ENCODE peak calls at places on chromosomes 2 and 18, in nine cellular contexts. One of them, this sample, is unnamed. For H3K4me1, the result is how much of the 10 kb centered on the place peaks cover.

GRCh38 chr18:74489631-74490030 is 6.5 kb upstream of the CNDP2 start:
- DNase-seq in GM12878: no peak
- DNase-seq in GM23248: peak
- DNase-seq in psoas muscle: no peak
- DNase-seq in left ventricle myocardium inferior: no peak
- DNase-seq in A549: no peak
- DNase-seq in pancreas: no peak
- DNase-seq in heart left ventricle: no peak
- DNase-seq in tibial nerve: no peak
- DNase-seq in this sample: no peak

GRCh38 chr2:40279001-40279400 is 172.9 kb downstream of the SLC8A1 start:
- DNase-seq in tibial nerve: no peak
- DNase-seq in pancreas: no peak
- DNase-seq in GM23248: peak
- DNase-seq in heart left ventricle: no peak
- DNase-seq in left ventricle myocardium inferior: no peak
- DNase-seq in GM12878: no peak
- DNase-seq in A549: no peak
- DNase-seq in psoas muscle: no peak
- DNase-seq in this sample: no peak

GRCh38 chr2:233351423-233351822 is 2.9 kb upstream of the DGKD start:
- DNase-seq in A549: no peak
- DNase-seq in GM12878: no peak
- DNase-seq in tibial nerve: no peak
- DNase-seq in heart left ventricle: no peak
- DNase-seq in psoas muscle: no peak
- DNase-seq in left ventricle myocardium inferior: no peak
- DNase-seq in pancreas: no peak
- DNase-seq in GM23248: peak
- DNase-seq in this sample: no peak

GRCh38 chr18:25650201-25650941 is 298.4 kb upstream of the ZNF521 start:
- DNase-seq in A549: no peak
- DNase-seq in GM12878: no peak
- DNase-seq in psoas muscle: no peak
- DNase-seq in left ventricle myocardium inferior: no peak
- DNase-seq in GM23248: peak
- DNase-seq in heart left ventricle: no peak
- DNase-seq in pancreas: no peak
- DNase-seq in tibial nerve: no peak
- DNase-seq in this sample: no peak

GRCh38 chr2:231707625-231708049 is 688 bp upstream of the PTMA start:
- DNase-seq in left ventricle myocardium inferior: peak
- DNase-seq in tibial nerve: peak
- DNase-seq in A549: no peak
- DNase-seq in GM23248: peak
- DNase-seq in GM12878: no peak
- DNase-seq in heart left ventricle: peak
- DNase-seq in pancreas: no peak
- DNase-seq in psoas muscle: no peak
- DNase-seq in this sample: no peak

GRCh38 chr2:98608118-98608961 is at the start of the genes COA5 and UNC50:
- DNase-seq in heart left ventricle: peak
- DNase-seq in pancreas: peak
- DNase-seq in GM23248: peak
- DNase-seq in tibial nerve: peak
- DNase-seq in GM12878: peak
- DNase-seq in psoas muscle: peak
- DNase-seq in A549: peak
- DNase-seq in left ventricle myocardium inferior: peak
- DNase-seq in this sample: peak

GRCh38 chr2:216792222-216793001 is 67.5 kb downstream of the TNP1 start:
- DNase-seq in GM12878: no peak
- DNase-seq in left ventricle myocardium inferior: peak
- DNase-seq in pancreas: no peak
- DNase-seq in heart left ventricle: peak
- DNase-seq in tibial nerve: peak
- DNase-seq in psoas muscle: peak
- DNase-seq in A549: no peak
- DNase-seq in GM23248: peak
- DNase-seq in this sample: no peak

GRCh38 chr2:146414456-146414855 is 1430.4 kb upstream of the ACVR2A start:
- DNase-seq in left ventricle myocardium inferior: no peak
- DNase-seq in tibial nerve: no peak
- DNase-seq in psoas muscle: no peak
- DNase-seq in A549: no peak
- DNase-seq in heart left ventricle: no peak
- DNase-seq in GM23248: no peak
- DNase-seq in pancreas: no peak
- DNase-seq in GM12878: no peak
- DNase-seq in this sample: no peak

GRCh38 chr2:205129531-205129930 is 552.8 kb upstream of the NRP2 start:
- DNase-seq in A549: no peak
- DNase-seq in heart left ventricle: no peak
- DNase-seq in left ventricle myocardium inferior: no peak
- DNase-seq in psoas muscle: no peak
- DNase-seq in pancreas: no peak
- DNase-seq in tibial nerve: no peak
- DNase-seq in GM23248: no peak
- DNase-seq in GM12878: no peak
- DNase-seq in this sample: no peak

GRCh38 chr2:219444566-219445091 is 10.0 kb downstream of the SPEG start:
- DNase-seq in tibial nerve: no peak
- DNase-seq in psoas muscle: peak
- DNase-seq in heart left ventricle: no peak
- DNase-seq in left ventricle myocardium inferior: no peak
- DNase-seq in pancreas: no peak
- DNase-seq in GM23248: peak
- DNase-seq in A549: no peak
- DNase-seq in GM12878: no peak
- DNase-seq in this sample: no peak

GRCh38 chr18:23881778-23882177 is 132.8 kb upstream of the TTC39C start:
- DNase-seq in GM23248: no peak
- DNase-seq in pancreas: peak
- DNase-seq in GM12878: no peak
- DNase-seq in left ventricle myocardium inferior: no peak
- DNase-seq in heart left ventricle: no peak
- DNase-seq in psoas muscle: no peak
- DNase-seq in tibial nerve: no peak
- DNase-seq in A549: no peak
- DNase-seq in this sample: no peak

GRCh38 chr2:39728941-39729351 is 50.1 kb downstream of the THUMPD2 start:
- DNase-seq in left ventricle myocardium inferior: no peak
- DNase-seq in psoas muscle: peak
- DNase-seq in GM12878: no peak
- DNase-seq in A549: peak
- DNase-seq in tibial nerve: no peak
- DNase-seq in GM23248: peak
- DNase-seq in pancreas: no peak
- DNase-seq in heart left ventricle: peak
- DNase-seq in this sample: no peak

GRCh38 chr2:196293751-196294486 is 122.5 kb upstream of the STK17B start:
- DNase-seq in GM23248: peak
- DNase-seq in pancreas: no peak
- DNase-seq in left ventricle myocardium inferior: no peak
- DNase-seq in tibial nerve: no peak
- DNase-seq in psoas muscle: no peak
- DNase-seq in heart left ventricle: no peak
- DNase-seq in A549: peak
- DNase-seq in GM12878: no peak
- DNase-seq in this sample: no peak

DNA sequence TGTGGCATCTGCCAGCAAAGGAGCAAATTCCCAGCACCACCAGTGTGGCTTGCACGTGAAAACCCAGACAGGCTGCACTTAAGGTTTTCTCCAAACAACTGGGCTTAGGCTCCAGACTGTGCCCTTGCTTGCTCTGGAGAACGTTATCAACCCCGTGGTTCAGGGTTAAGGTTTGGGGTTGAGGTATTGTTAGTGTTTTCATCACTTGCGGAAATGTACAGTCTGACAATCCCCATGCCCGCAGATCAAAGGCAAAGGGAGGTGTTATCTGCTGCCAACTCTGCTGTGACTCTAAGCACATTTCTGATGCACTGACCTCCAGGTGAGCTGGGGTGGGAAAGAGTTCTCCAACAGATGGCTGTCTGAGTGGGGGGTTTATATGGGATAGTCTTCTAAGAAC is 253.5 kb upstream of the NT5C1B start:
- DNase-seq in pancreas: no peak
- DNase-seq in heart left ventricle: no peak
- DNase-seq in psoas muscle: no peak
- DNase-seq in GM12878: no peak
- DNase-seq in left ventricle myocardium inferior: no peak
- DNase-seq in GM23248: no peak
- DNase-seq in tibial nerve: no peak
- DNase-seq in A549: no peak
- DNase-seq in this sample: no peak
- H3K27ac ChIP-seq in pancreas: no peak
- H3K27ac ChIP-seq in heart left ventricle: no peak
- H3K27ac ChIP-seq in psoas muscle: no peak
- H3K27ac ChIP-seq in GM12878: no peak
- H3K27ac ChIP-seq in left ventricle myocardium inferior: no peak
- H3K27ac ChIP-seq in GM23248: no peak
- H3K27ac ChIP-seq in tibial nerve: no peak
- H3K27ac ChIP-seq in A549: no peak
- H3K27ac ChIP-seq in this sample: no peak

DNA sequence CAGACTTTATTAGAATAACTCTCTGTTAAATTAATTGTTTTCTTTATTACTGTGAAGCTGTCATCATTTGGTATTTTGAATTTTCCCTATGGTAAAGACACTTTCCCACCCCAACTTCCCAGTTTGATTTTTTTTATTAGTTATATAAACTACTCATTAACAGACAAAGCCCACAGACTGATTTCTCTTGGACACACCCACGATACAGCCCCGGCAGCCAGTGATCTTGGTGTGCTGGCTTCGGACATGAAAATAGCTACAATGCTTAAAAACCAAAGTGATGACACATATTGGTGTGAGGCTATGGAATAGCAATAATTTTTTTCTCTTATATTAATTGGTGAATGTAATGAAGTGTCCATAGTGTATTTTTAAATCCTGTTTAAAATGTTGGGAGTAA is 225.4 kb upstream of the SIX3 start:
- DNase-seq in tibial nerve: no peak
- DNase-seq in GM23248: peak
- DNase-seq in psoas muscle: no peak
- DNase-seq in GM12878: no peak
- DNase-seq in pancreas: no peak
- DNase-seq in left ventricle myocardium inferior: no peak
- DNase-seq in A549: no peak
- DNase-seq in heart left ventricle: no peak
- DNase-seq in this sample: no peak
- H3K4me1 ChIP-seq in tibial nerve: under half
- H3K4me1 ChIP-seq in GM23248: under half
- H3K4me1 ChIP-seq in psoas muscle: under half
- H3K4me1 ChIP-seq in GM12878: under half
- H3K4me1 ChIP-seq in pancreas: under half
- H3K4me1 ChIP-seq in left ventricle myocardium inferior: under half
- H3K4me1 ChIP-seq in A549: under half
- H3K4me1 ChIP-seq in heart left ventricle: under half
- H3K4me1 ChIP-seq in this sample: under half

DNA sequence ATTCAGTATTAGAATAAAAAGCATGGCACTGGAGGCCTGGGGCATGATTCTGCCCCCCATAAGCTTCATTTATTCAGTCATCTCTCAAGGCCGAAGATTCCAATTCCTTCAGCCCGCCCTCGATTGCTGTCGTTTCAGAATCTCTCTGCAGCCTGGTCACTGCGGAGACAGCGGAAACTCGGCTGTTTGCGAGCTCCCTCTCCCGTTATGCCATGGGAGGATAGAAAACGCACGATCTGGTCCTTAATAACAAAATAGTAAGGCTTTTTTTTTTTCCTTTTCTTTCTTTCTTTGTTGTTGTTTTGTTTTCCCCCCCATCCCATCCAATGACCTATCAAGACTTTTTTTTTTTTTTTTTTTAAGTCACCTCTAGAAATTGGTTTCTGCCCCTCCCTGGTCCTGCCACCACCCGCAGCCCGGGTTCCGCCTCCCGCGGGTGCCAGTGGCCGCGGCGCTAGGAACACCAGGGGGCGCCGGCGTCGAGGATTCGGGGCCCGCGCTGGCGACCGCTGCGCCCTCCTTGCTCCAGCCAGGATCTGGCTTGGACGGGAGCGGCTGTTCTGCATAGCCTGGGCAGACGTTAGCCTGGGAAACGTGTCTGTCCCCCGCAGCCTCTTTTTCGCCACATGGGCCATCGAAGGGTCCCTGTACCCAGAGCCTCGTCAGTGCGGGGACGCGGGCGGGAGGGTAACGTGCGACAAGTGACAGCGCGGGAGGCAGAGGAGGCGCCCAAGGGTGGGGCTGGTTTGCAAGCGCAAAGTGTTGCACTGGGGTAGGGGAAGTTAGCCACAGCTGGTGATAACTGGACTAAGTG is 10.0 kb downstream of the CPLX4 start:
- DNase-seq in tibial nerve: peak
- DNase-seq in heart left ventricle: peak
- DNase-seq in left ventricle myocardium inferior: peak
- DNase-seq in GM23248: peak
- DNase-seq in pancreas: peak
- DNase-seq in A549: peak
- DNase-seq in psoas muscle: peak
- DNase-seq in GM12878: no peak
- DNase-seq in this sample: peak
- H3K4me3 ChIP-seq in tibial nerve: peak
- H3K4me3 ChIP-seq in heart left ventricle: peak
- H3K4me3 ChIP-seq in left ventricle myocardium inferior: peak
- H3K4me3 ChIP-seq in GM23248: peak
- H3K4me3 ChIP-seq in pancreas: peak
- H3K4me3 ChIP-seq in A549: peak
- H3K4me3 ChIP-seq in psoas muscle: peak
- H3K4me3 ChIP-seq in GM12878: peak
- H3K4me3 ChIP-seq in this sample: no peak

GRCh38 chr2:200761168-200761715 is 50.5 kb upstream of the BZW1 start:
- DNase-seq in GM12878: no peak
- DNase-seq in left ventricle myocardium inferior: no peak
- DNase-seq in tibial nerve: no peak
- DNase-seq in psoas muscle: no peak
- DNase-seq in A549: no peak
- DNase-seq in GM23248: peak
- DNase-seq in heart left ventricle: no peak
- DNase-seq in pancreas: no peak
- DNase-seq in this sample: no peak

GRCh38 chr2:200756618-200757321 is 54.9 kb upstream of the BZW1 start:
- DNase-seq in left ventricle myocardium inferior: no peak
- DNase-seq in tibial nerve: no peak
- DNase-seq in GM12878: no peak
- DNase-seq in heart left ventricle: no peak
- DNase-seq in pancreas: no peak
- DNase-seq in psoas muscle: no peak
- DNase-seq in A549: peak
- DNase-seq in GM23248: peak
- DNase-seq in this sample: no peak

GRCh38 chr2:200757414-200757813 is 54.3 kb upstream of the BZW1 start:
- DNase-seq in left ventricle myocardium inferior: no peak
- DNase-seq in GM12878: no peak
- DNase-seq in pancreas: no peak
- DNase-seq in tibial nerve: no peak
- DNase-seq in heart left ventricle: no peak
- DNase-seq in GM23248: no peak
- DNase-seq in A549: no peak
- DNase-seq in psoas muscle: no peak
- DNase-seq in this sample: no peak

GRCh38 chr2:200762127-200762526 is 49.6 kb upstream of the BZW1 start:
- DNase-seq in pancreas: no peak
- DNase-seq in GM23248: no peak
- DNase-seq in tibial nerve: no peak
- DNase-seq in GM12878: no peak
- DNase-seq in A549: no peak
- DNase-seq in heart left ventricle: no peak
- DNase-seq in left ventricle myocardium inferior: no peak
- DNase-seq in psoas muscle: no peak
- DNase-seq in this sample: no peak

GRCh38 chr2:200758341-200758740 is 53.4 kb upstream of the BZW1 start:
- DNase-seq in left ventricle myocardium inferior: no peak
- DNase-seq in tibial nerve: no peak
- DNase-seq in A549: no peak
- DNase-seq in pancreas: no peak
- DNase-seq in GM12878: no peak
- DNase-seq in heart left ventricle: no peak
- DNase-seq in GM23248: no peak
- DNase-seq in psoas muscle: no peak
- DNase-seq in this sample: no peak
- H3K27ac ChIP-seq in left ventricle myocardium inferior: no peak
- H3K27ac ChIP-seq in tibial nerve: no peak
- H3K27ac ChIP-seq in A549: peak
- H3K27ac ChIP-seq in pancreas: no peak
- H3K27ac ChIP-seq in GM12878: no peak
- H3K27ac ChIP-seq in heart left ventricle: no peak
- H3K27ac ChIP-seq in GM23248: no peak
- H3K27ac ChIP-seq in psoas muscle: no peak
- H3K27ac ChIP-seq in this sample: no peak